ENCODE peak calls at places on chromosomes 11 and 22, in four cellular contexts. I is GM12891, O is HepG2, G is SK-N-SH. C is an unnamed sample.

GRCh38 chr22:38026130-38027111 is 30.8 kb upstream of the PICK1 start:
- DNase-seq in G (peak), I (no peak), O (no peak), C (no peak)

GRCh38 chr11:100961633-100962032 is 168.0 kb downstream of the PGR start:
- DNase-seq in O (no peak), I (no peak), G (no peak), C (no peak)

GRCh38 chr22:38304526-38304925 is 12.7 kb downstream of the CSNK1E start:
- DNase-seq in I (no peak), G (no peak), O (no peak), C (no peak)

GRCh38 chr22:41917906-41918791 is 3.3 kb upstream of the SHISA8 start:
- DNase-seq in I (no peak), O (no peak), G (no peak), C (no peak)

GRCh38 chr11:8061555-8062428 is 19.2 kb upstream of the TUB start:
- DNase-seq in O (no peak), G (no peak), I (no peak), C (no peak)

GRCh38 chr22:23457586-23457985 is 122.5 kb downstream of the IGLL1 start:
- DNase-seq in I (no peak), G (no peak), O (no peak), C (no peak)

GRCh38 chr11:73175551-73176144 is 33.5 kb upstream of the FCHSD2 start:
- DNase-seq in O (peak), I (no peak), G (no peak), C (no peak)

GRCh38 chr22:49525776-49526535 is 301.7 kb downstream of the BRD1 start:
- DNase-seq in I (no peak), G (no peak), O (no peak), C (no peak)

GRCh38 chr22:24984122-24984521 is 31.6 kb downstream of the KIAA1671 start:
- DNase-seq in I (no peak), O (no peak), G (no peak), C (no peak)

GRCh38 chr11:118610773-118611432 is 3.5 kb downstream of the PHLDB1 start:
- DNase-seq in O (peak), I (peak), G (no peak), C (peak)

GRCh38 chr11:91981995-91982394 is 242.6 kb upstream of the FAT3 start:
- DNase-seq in O (no peak), I (no peak), G (no peak), C (no peak)

GRCh38 chr11:69391192-69392103 is 90.0 kb upstream of the LINC01488 start:
- DNase-seq in I (no peak), O (no peak), G (no peak), C (no peak)

GRCh38 chr11:76670475-76671235 is at the start of gene LRRC32:
- DNase-seq in O (no peak), I (no peak), G (peak), C (no peak)

GRCh38 chr11:73852049-73852448 is 24.6 kb downstream of the COA4 start:
- DNase-seq in I (no peak), G (no peak), O (no peak), C (no peak)

GRCh38 chr22:44351685-44352377 is 39.1 kb upstream of the SHISAL1 start:
- DNase-seq in G (peak), I (no peak), O (no peak), C (no peak)

GRCh38 chr22:19756288-19757128 is 4.1 kb upstream of the TBX1 start:
- DNase-seq in G (peak), O (peak), I (peak), C (peak)

GRCh38 chr11:69413015-69413801 is 68.3 kb upstream of the LINC01488 start:
- DNase-seq in G (no peak), I (no peak), O (no peak), C (no peak)

GRCh38 chr11:79439893-79440450 is 858 bp downstream of the TENM4 start:
- DNase-seq in I (no peak), G (peak), O (no peak), C (peak)

GRCh38 chr22:41448189-41448808 is 1.7 kb upstream of the TOB2 start:
- DNase-seq in I (peak), G (peak), O (peak), C (peak)

GRCh38 chr22:38316340-38317236 is 645 bp downstream of the CSNK1E start:
- DNase-seq in O (no peak), I (peak), G (peak), C (peak)

GRCh38 chr11:73314121-73314948 is 6.3 kb downstream of the ARHGEF17 start:
- DNase-seq in I (no peak), O (peak), G (no peak), C (no peak)

GRCh38 chr11:20609727-20610707 is 10.6 kb downstream of the SLC6A5 start:
- DNase-seq in G (peak), O (peak), I (peak), C (peak)

GRCh38 chr11:125343086-125343731 is 152.9 kb downstream of the FEZ1 start:
- DNase-seq in I (no peak), O (no peak), G (no peak), C (no peak)

GRCh38 chr11:2693271-2693833 is 6.4 kb downstream of the KCNQ1OT1 start:
- DNase-seq in O (no peak), G (no peak), I (no peak), C (no peak)

GRCh38 chr11:121563900-121564822 is 111.4 kb upstream of the SORL1-AS1 start:
- DNase-seq in I (no peak), G (no peak), O (peak), C (no peak)

GRCh38 chr11:39374963-39375698 is 2084.3 kb downstream of the LRRC4C start:
- DNase-seq in I (no peak), G (peak), O (peak), C (no peak)

GRCh38 chr22:47309946-47310345 is 547.5 kb downstream of the TBC1D22A start:
- DNase-seq in O (no peak), G (no peak), I (no peak), C (no peak)

GRCh38 chr11:46006418-46007070 is 84.1 kb downstream of the LARGE2 start:
- DNase-seq in I (peak), O (peak), G (peak), C (peak)

GRCh38 chr11:80155412-80156017 is 714.7 kb upstream of the TENM4 start:
- DNase-seq in I (no peak), O (peak), G (peak), C (no peak)

GRCh38 chr11:65573391-65574146 is 1.2 kb downstream of the FAM89B start:
- DNase-seq in G (no peak), O (no peak), I (no peak), C (no peak)

GRCh38 chr22:42300286-42301071 is 30.0 kb upstream of the TCF20 start:
- DNase-seq in I (peak), G (no peak), O (no peak), C (peak)

GRCh38 chr11:3626250-3626960 is 15.4 kb downstream of the ART5 start:
- DNase-seq in I (no peak), G (no peak), O (no peak), C (no peak)

GRCh38 chr11:3614742-3615171 is 27.0 kb downstream of the ART5 start:
- DNase-seq in O (no peak), G (no peak), I (no peak), C (no peak)

GRCh38 chr11:24516658-24517057 is 19.8 kb downstream of the LUZP2 start:
- DNase-seq in O (no peak), G (no peak), I (no peak), C (no peak)

GRCh38 chr11:72208281-72208680 is 8.3 kb upstream of the FOLR2 start:
- DNase-seq in I (no peak), G (no peak), O (no peak), C (no peak)

GRCh38 chr22:43627485-43628252 is 184.4 kb downstream of the EFCAB6 start:
- DNase-seq in I (no peak), G (no peak), O (no peak), C (no peak)

GRCh38 chr11:132037467-132037862 is 667.0 kb downstream of the NTM start:
- DNase-seq in G (no peak), I (no peak), O (no peak), C (no peak)

GRCh38 chr11:68353118-68353517 is 40.7 kb downstream of the LRP5 start:
- DNase-seq in O (no peak), G (peak), I (no peak), C (no peak)

GRCh38 chr11:1529774-1530173 is 42.3 kb downstream of the DUSP8 start:
- DNase-seq in O (no peak), G (no peak), I (no peak), C (no peak)

GRCh38 chr11:1531418-1531817 is 40.7 kb downstream of the DUSP8 start:
- DNase-seq in G (no peak), O (no peak), I (no peak), C (no peak)

GRCh38 chr11:1530686-1531256 is 41.3 kb downstream of the DUSP8 start:
- DNase-seq in O (no peak), I (no peak), G (no peak), C (no peak)

GRCh38 chr11:1528710-1529109 is 42.1 kb upstream of the MOB2 start:
- DNase-seq in O (no peak), I (no peak), G (no peak), C (no peak)

DNA sequence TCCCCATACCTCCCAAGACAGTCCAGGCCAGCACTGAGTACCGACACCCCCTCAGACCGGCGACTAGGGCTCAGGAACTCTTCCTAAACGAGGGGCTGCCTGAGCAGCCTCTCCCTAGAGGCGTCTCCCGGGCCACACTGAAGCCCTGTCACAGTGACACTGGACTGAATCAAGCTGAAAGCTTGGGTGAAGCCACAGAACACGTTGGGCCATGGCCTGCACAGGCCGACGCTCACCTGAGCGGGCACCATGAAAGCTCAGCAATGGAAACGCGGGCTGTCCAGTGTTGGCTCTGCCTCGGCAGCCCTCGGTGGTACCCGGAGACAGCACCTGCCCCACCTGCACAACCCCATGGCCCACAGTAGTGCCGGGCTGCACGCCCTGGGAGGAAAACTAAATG is 42.7 kb upstream of the MOB2 start:
- DNase-seq in O (no peak), G (no peak), I (no peak), C (no peak)
- TF ChIP-seq TAF1 in O (no peak), G (no peak), I (no peak), C (no peak)

GRCh38 chr11:44979536-44980399 is 29.1 kb upstream of the TP53I11 start:
- DNase-seq in O (no peak), G (no peak), I (no peak), C (no peak)
- TF ChIP-seq POLR2AphosphoS5 in O (no peak), G (no peak), I (no peak), C (no peak)

GRCh38 chr11:134126197-134126822 is 57.4 kb downstream of the JAM3 start:
- DNase-seq in G (peak), O (no peak), I (no peak), C (no peak)
- TF ChIP-seq TAF1 in G (no peak), O (no peak), I (no peak), C (no peak)

DNA sequence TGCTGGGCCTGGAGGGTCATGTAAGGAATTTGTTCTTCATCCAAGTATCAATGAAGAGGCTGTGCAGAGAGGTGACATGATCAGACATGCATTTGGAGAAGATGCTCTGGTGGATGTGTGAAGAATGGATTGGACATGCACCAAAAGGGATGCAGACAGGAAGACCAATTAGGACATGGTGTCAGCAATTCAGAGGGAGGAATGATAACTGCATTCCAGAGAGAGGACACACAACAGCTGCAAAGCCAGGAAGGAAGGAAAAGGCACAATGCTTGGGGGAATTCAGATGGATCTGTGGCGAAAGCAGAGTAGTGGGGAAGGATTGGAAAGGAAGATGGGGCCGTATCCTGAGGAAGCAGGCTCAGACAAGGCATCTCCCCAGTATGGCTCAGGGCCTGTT is 5.2 kb upstream of the ARRB1 start:
- DNase-seq in G (no peak), I (no peak), O (no peak), C (no peak)
- TF ChIP-seq POLR2AphosphoS5 in G (no peak), I (no peak), O (no peak), C (no peak)

GRCh38 chr11:12164061-12165014 is 53.9 kb downstream of the MICAL2 start:
- DNase-seq in G (no peak), I (no peak), O (no peak), C (no peak)
- TF ChIP-seq TAF1 in G (peak), I (no peak), O (no peak), C (no peak)

GRCh38 chr22:45911601-45912271 is 65.2 kb downstream of the WNT7B start:
- DNase-seq in O (peak), G (no peak), I (no peak), C (no peak)
- TF ChIP-seq POLR2AphosphoS5 in O (no peak), G (no peak), I (no peak), C (no peak)

DNA sequence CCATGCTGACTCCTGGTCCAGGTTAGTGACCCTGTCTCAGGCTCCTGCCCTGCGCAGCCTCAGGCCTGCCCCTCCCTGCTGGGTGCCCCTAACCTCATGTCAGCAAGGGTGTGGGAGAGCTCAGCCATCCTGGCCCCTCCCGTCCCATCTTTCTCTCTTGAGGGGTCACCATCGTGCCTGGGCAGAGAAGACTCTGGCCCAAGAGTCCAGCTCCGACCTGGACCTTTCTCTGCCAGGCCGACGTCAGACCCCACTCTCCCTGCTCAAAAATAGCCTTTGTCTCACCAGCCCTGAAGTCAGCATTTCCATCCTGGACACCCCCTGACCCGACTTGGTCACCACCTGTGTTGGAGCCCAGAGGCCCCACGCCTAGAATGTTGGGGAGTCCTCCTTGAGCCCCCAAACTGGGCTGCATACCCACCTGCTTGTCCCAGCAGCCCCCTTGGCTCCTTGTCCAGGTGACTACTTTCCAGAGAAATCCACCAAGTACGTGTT is 4.9 kb downstream of the SCGB1C1 start:
- DNase-seq in I (no peak), O (no peak), G (no peak), C (no peak)
- TF ChIP-seq TAF1 in I (no peak), O (no peak), G (no peak), C (no peak)

GRCh38 chr11:19551454-19551853 is 161.2 kb upstream of the NAV2 start:
- DNase-seq in G (no peak), I (no peak), O (no peak), C (no peak)

GRCh38 chr11:19552100-19552499 is 160.5 kb upstream of the NAV2 start:
- DNase-seq in G (no peak), I (no peak), O (no peak), C (no peak)

GRCh38 chr11:19552684-19553083 is 160.0 kb upstream of the NAV2 start:
- DNase-seq in I (no peak), G (no peak), O (no peak), C (no peak)

GRCh38 chr11:19546325-19546724 is 166.3 kb upstream of the NAV2 start:
- DNase-seq in G (no peak), O (no peak), I (no peak), C (no peak)

GRCh38 chr11:19547044-19547443 is 165.6 kb upstream of the NAV2 start:
- DNase-seq in O (no peak), I (no peak), G (no peak), C (no peak)
- TF ChIP-seq POLR2AphosphoS5 in O (no peak), I (no peak), G (no peak), C (no peak)

DNA sequence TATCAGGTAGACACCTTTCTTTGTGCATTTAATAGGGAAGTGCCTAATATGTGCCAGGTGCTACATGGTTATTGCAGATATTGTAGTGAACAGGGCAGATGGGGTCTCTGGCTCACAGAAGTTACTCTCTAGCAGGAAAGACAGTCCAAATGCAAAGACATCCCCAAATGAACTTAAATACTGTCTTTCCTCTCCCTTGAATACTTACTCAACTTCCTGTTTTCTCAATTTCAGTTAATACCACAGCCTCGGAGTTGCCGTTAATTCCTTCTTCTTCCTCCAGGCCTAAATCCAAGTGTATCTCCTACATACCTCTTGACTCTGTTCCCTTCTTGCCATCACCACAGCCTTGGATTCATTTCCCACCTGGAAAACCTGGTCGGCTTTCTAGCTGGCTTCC is 134.3 kb upstream of the SESN3 start:
- DNase-seq in I (no peak), G (no peak), O (no peak), C (no peak)
- TF ChIP-seq TAF1 in I (no peak), G (no peak), O (no peak), C (no peak)

C was measured in GM12892.